ENCODE peak calls at places on chromosomes 16 and 17, in six cellular contexts. F is ovary, G is esophagus muscularis mucosa, I is thyroid gland, L is transverse colon, Y is body of pancreas. J is an unnamed sample.
A peak's percentile ranks its signal among the peaks of the same experiment; 100 is the strongest.

GRCh38 chr16:83666449-83666848 is 141.3 kb upstream of the HSBP1 start:
- DNase-seq in F (no peak), G (no peak), I (no peak), L (no peak), Y (no peak), J (no peak)

GRCh38 chr17:27559996-27560481 is 70.9 kb upstream of the LGALS9 start:
- DNase-seq in F (peak; percentile 74), G (no peak), I (peak; percentile 58), L (peak; percentile 39), Y (peak; percentile 66), J (no peak)

GRCh38 chr16:70391881-70392481 is 45.3 kb downstream of the DDX19A start:
- DNase-seq in F (no peak), G (no peak), I (no peak), L (no peak), Y (no peak), J (peak; percentile 87)

GRCh38 chr17:78398390-78398789 is 19.9 kb downstream of the PGS1 start:
- DNase-seq in F (no peak), G (no peak), I (no peak), L (no peak), Y (no peak), J (no peak)

GRCh38 chr16:72679856-72680255 is 368.1 kb downstream of the ZFHX3 start:
- DNase-seq in F (no peak), G (no peak), I (no peak), L (no peak), Y (no peak), J (no peak)

GRCh38 chr17:82240506-82241182 is 11.8 kb downstream of the SLC16A3 start:
- DNase-seq in F (peak; percentile 53), G (no peak), I (no peak), L (no peak), Y (no peak), J (no peak)

GRCh38 chr17:80964231-80964856 is 27.3 kb upstream of the CHMP6 start:
- DNase-seq in F (no peak), G (no peak), I (no peak), L (no peak), Y (no peak), J (no peak)

GRCh38 chr17:69574257-69575197 is 160.0 kb downstream of the MAP2K6 start:
- DNase-seq in F (no peak), G (no peak), I (no peak), L (no peak), Y (no peak), J (peak; percentile 42)

GRCh38 chr17:15447928-15448579 is 19.4 kb downstream of the CDRT4 start:
- DNase-seq in F (no peak), G (no peak), I (no peak), L (no peak), Y (no peak), J (peak; percentile 24)

GRCh38 chr17:49557204-49558024 is 18.3 kb upstream of the NXPH3 start:
- DNase-seq in F (no peak), G (no peak), I (no peak), L (no peak), Y (peak; percentile 37), J (no peak)

GRCh38 chr17:29620271-29620670 is 2.4 kb downstream of the CORO6 start:
- DNase-seq in F (no peak), G (no peak), I (no peak), L (no peak), Y (no peak), J (no peak)

GRCh38 chr16:17160285-17160854 is 310.4 kb downstream of the XYLT1 start:
- DNase-seq in F (no peak), G (no peak), I (no peak), L (no peak), Y (no peak), J (no peak)

GRCh38 chr17:56887105-56887504 is 26.7 kb downstream of the TRIM25 start:
- DNase-seq in F (no peak), G (no peak), I (no peak), L (no peak), Y (no peak), J (no peak)

GRCh38 chr17:43546317-43547188 is at the start of gene ETV4:
- DNase-seq in F (peak; percentile 82), G (peak; percentile 97), I (peak; percentile 94), L (peak; percentile 92), Y (peak; percentile 87), J (peak; percentile 88)

GRCh38 chr16:24534634-24535033 is 4.7 kb upstream of the RBBP6 start:
- DNase-seq in F (no peak), G (no peak), I (no peak), L (no peak), Y (no peak), J (no peak)

GRCh38 chr17:31574458-31574857 is 183.0 kb downstream of the RAB11FIP4 start:
- DNase-seq in F (no peak), G (no peak), I (no peak), L (no peak), Y (no peak), J (no peak)

GRCh38 chr16:57863434-57864160 is 61.3 kb upstream of the KIFC3 start:
- DNase-seq in F (peak; percentile 57), G (no peak), I (peak; percentile 74), L (peak; percentile 59), Y (peak; percentile 74), J (peak; percentile 75)

GRCh38 chr16:68792465-68793324 is 50.6 kb upstream of the TANGO6 start:
- DNase-seq in F (no peak), G (no peak), I (peak; percentile 46), L (peak; percentile 68), Y (peak; percentile 56), J (no peak)

GRCh38 chr17:78678220-78678554 is 101.0 kb upstream of the DNAH17 start:
- DNase-seq in F (no peak), G (no peak), I (no peak), L (no peak), Y (no peak), J (no peak)

GRCh38 chr17:18270046-18270850 is 9.8 kb downstream of the MIEF2 start:
- DNase-seq in F (no peak), G (no peak), I (no peak), L (no peak), Y (no peak), J (no peak)

GRCh38 chr16:7380907-7381306 is 48.3 kb downstream of the RBFOX1 start:
- DNase-seq in F (no peak), G (no peak), I (no peak), L (no peak), Y (no peak), J (no peak)

GRCh38 chr17:44124118-44124438 is 637 bp upstream of the HDAC5 start:
- DNase-seq in F (no peak), G (no peak), I (no peak), L (no peak), Y (no peak), J (no peak)

GRCh38 chr17:66466933-66467367 is 164.5 kb downstream of the PRKCA start:
- DNase-seq in F (no peak), G (no peak), I (no peak), L (peak; percentile 22), Y (no peak), J (no peak)

DNA sequence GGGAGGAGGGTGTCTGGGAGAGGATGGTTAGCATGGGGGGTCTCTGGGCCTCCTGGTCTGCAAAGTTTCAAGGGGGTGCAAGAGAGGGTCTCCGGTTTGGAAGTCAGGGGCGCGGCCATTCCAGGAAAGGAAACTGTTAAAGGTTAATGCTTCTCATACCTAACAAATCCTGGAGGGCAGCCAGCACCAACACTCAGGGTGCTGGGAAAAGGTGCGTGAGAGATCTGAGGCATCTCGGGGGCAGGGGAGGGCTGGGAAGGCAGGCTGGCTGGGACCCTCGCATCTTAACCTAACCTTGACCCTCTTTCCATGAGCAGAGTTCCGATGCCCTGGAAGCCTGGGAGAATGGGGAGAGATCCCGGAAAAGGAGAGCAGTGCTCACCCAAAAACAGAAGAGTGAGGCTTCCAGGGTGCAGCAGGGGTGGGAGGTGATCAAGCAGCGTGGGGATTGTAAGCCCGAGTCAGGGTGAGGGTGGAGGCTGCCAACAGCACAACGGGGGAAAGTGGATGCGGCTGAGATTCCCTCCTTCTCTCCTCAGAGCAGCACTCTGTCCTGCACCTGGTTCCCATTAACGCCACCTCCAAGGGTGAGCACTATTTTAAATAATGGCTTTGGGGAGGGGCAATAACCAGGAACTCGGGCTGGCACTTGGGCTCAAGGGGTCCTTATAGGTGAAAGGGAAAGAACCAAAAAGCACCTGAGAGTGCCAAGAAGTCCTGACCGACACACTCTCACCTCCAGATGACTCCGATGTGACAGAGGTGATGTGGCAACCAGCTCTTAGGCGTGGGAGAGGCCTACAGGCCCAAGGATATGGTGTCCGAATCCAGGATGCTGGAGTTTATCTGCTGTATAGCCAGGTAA is 989 bp downstream of the TNFSF13 start:
- DNase-seq in F (peak; percentile 58), G (no peak), I (peak; percentile 63), L (peak; percentile 74), Y (peak; percentile 59), J (no peak)
- TF ChIP-seq POLR2A in F (no peak), G (no peak), I (no peak), L (no peak), Y (no peak), J (no peak)

DNA sequence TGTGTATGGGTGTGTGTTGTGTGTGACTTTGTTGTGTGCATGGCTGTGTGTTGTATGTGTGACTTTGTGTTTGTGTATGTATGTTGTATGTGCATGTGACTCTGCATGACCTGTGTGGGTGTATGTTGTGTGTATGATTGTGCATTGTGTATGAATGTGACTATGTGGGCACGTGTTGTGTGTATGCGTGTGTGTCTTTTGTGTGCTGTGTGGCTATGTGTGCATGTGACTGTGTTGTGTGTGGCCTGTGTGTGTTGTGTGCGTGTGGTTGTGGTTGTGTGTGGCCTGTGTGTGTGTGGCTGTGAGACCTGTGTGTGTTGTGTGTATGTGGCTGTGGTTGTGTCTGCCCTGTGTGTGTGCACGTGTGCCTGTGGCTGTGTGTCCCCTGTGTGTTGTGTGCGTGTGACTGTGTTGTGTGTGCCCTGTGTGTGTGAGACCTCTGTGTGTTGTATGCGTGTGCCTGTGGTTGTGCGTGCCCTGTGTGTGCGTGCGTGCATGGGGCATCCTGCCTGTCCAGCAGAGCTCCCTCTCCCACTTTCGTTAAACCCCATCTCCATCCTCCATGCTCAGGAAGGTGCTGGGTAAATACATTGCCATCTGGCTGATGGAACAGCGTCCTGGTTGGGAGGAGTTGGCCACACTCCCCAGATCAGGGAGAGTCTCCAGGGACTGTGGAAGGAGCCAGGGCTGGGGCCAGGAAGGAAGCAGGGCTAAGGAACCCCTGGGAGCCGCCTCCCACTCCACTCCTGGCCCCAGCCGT is 90.1 kb upstream of the GSE1 start:
- DNase-seq in F (no peak), G (no peak), I (peak; percentile 48), L (peak; percentile 46), Y (no peak), J (no peak)
- H3K4me3 ChIP-seq in F (no peak overlapping the region), G (no peak overlapping the region), I (no peak overlapping the region), L (no peak overlapping the region), Y (no peak overlapping the region), J (no peak overlapping the region)

DNA sequence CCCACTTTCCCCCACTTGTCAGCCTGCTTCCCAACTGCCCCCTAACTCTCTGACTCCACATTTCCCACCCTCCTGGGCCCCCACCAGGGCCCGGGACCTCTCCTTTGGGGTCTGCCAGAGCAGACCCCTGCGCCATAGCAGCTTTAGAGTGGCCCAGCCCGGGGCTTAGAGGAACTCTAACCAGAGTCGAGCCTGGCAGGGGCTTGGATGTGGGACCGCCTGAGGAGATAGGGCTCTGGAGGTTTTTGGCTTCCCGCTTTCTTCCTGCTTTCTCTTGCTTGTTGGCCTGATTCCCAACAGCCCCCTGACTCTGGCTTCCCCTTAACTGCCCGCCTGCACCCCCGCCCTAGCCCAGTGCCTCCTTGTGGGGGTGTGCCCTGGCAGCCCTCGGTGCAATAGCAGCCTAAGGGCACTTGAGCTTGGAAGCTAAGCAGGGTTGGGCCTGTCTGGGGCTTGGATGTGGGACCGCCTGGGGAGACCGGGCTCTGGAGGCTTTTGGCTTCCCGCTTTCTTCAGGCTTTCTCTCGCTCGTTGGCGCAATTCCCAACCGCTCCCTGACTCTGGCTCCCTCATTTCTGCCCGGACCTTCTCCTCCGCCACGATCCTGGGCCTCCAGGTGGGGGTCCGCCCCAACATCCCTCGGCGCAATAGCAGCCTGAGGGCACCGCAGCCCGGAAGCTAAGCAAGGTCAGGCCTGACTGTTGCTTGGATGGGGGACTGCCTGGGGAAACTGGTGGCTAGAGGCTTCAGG is 2292.0 kb downstream of the TP53TG3F start:
- DNase-seq in F (no peak), G (peak; percentile 60), I (no peak), L (no peak), Y (no peak), J (peak; percentile 24)
- H3K9me3 ChIP-seq in F (no peaks in the 10 kb centered on the region), G (no peaks in the 10 kb centered on the region), I (no peaks in the 10 kb centered on the region), L (peaks cover 15% of the 10 kb centered on the region), Y (no peaks in the 10 kb centered on the region), J (no peaks in the 10 kb centered on the region)

GRCh38 chr17:77088455-77089117 is 52.2 kb upstream of the SEC14L1 start:
- DNase-seq in F (peak; percentile 94), G (peak; percentile 98), I (peak; percentile 89), L (peak; percentile 92), Y (peak; percentile 83), J (peak; percentile 96)
- TF ChIP-seq POLR2A in F (peak; percentile 65), G (peak; percentile 69), I (peak; percentile 62), L (peak; percentile 74), Y (peak; percentile 85), J (peak; percentile 36)